ENCODE peak calls at places on chromosomes 11 and 22, in eight cellular contexts. G is non-pigmented ciliary epithelial cell; K is lung microvascular endothelial cell; Z is H7; B is fibroblast of lung; D is fibroblast of mammary gland; L is DMS153; P is stimulated activated CD4-positive, alpha-beta T cell treated with anti-CD3 and anti-CD28 coated beads, Interleukin-1b, Interleukin-23, amount 100 ng/mL, for 4 hours. H is an unnamed sample.

GRCh38 chr22:23062616-23063538 is 7.4 kb upstream of the GNAZ start:
- DNase-seq in L (no peak), P (no peak), K (no peak), B (no peak), D (no peak), Z (peak), G (no peak), H (no peak)

GRCh38 chr11:40602866-40603578 is 856.4 kb downstream of the LRRC4C start:
- DNase-seq in B (peak), G (no peak), Z (no peak), D (no peak), L (no peak), K (no peak), P (no peak), H (no peak)

GRCh38 chr11:75325713-75326438 is 25.6 kb downstream of the ARRB1 start:
- DNase-seq in P (peak), B (peak), D (peak), L (no peak), K (no peak), G (peak), Z (peak), H (peak)

GRCh38 chr11:22521226-22521625 is 104.4 kb downstream of the FANCF start:
- DNase-seq in D (peak), Z (no peak), L (no peak), P (no peak), G (peak), K (no peak), B (peak), H (peak)

GRCh38 chr11:119482561-119483001 is 59.6 kb upstream of the THY1 start:
- DNase-seq in K (no peak), D (no peak), Z (no peak), P (no peak), B (no peak), G (no peak), L (no peak), H (no peak)

GRCh38 chr11:103215812-103216211 is 106.6 kb downstream of the DYNC2H1 start:
- DNase-seq in L (no peak), P (no peak), G (no peak), K (no peak), Z (no peak), D (peak), B (peak), H (no peak)

GRCh38 chr22:43333978-43334377 is 9.2 kb downstream of the SCUBE1 start:
- DNase-seq in D (no peak), B (no peak), Z (no peak), G (no peak), L (no peak), P (no peak), K (no peak), H (no peak)

GRCh38 chr22:34129691-34130486 is 209.6 kb upstream of the LARGE1 start:
- DNase-seq in Z (no peak), D (no peak), G (no peak), B (no peak), P (no peak), L (no peak), K (no peak), H (no peak)

GRCh38 chr11:102117472-102118113 is 7.3 kb downstream of the YAP1 start:
- DNase-seq in B (peak), D (no peak), G (no peak), K (no peak), P (no peak), Z (no peak), L (no peak), H (no peak)

GRCh38 chr11:134466035-134466908 is 54.2 kb upstream of the B3GAT1 start:
- DNase-seq in L (no peak), D (no peak), G (no peak), P (no peak), Z (peak), K (no peak), B (no peak), H (no peak)

GRCh38 chr11:115643491-115643995 is 139.3 kb upstream of the CADM1 start:
- DNase-seq in L (no peak), D (no peak), K (no peak), Z (no peak), P (no peak), B (no peak), G (no peak), H (no peak)

GRCh38 chr11:3215346-3216026 is 3.1 kb downstream of the MRGPRG start:
- DNase-seq in B (no peak), K (no peak), G (no peak), D (no peak), P (no peak), Z (peak), L (no peak), H (no peak)